ENCODE peak calls at places on chromosomes 4 and X, in ten cellular contexts. S is NCI-H1092; F is RCC 7860; G is occipital lobe; B is naive thymus-derived CD4-positive, alpha-beta T cell; C is aorta; M is pancreas; U is AG10803; T is ELF-1; P is M059J. N is an unnamed sample.

GRCh38 chr4:10589808-10590207 is 94.8 kb downstream of the CLNK start:
- DNase-seq in U (peak; percentile 54), B (no peak), G (no peak), S (no peak), F (no peak), C (no peak), M (no peak), T (no peak), P (no peak), N (peak; percentile 46)

GRCh38 chr4:119580293-119580692 is 48.3 kb downstream of the PDE5A start:
- DNase-seq in U (no peak), S (no peak), T (no peak), C (no peak), M (peak; percentile 37), F (no peak), B (no peak), G (no peak), P (no peak), N (no peak)

GRCh38 chr4:141642068-141642467 is 5.7 kb downstream of the IL15 start:
- DNase-seq in B (no peak), M (no peak), F (no peak), P (no peak), G (no peak), T (no peak), U (no peak), C (no peak), S (no peak), N (no peak)

GRCh38 chrX:83469551-83469950 is 38.5 kb upstream of the POU3F4 start:
- DNase-seq in B (no peak), S (no peak), M (no peak), T (peak; percentile 30), P (peak; percentile 8), G (no peak), C (no peak), U (no peak), F (peak; percentile 8), N (peak; percentile 5)

GRCh38 chr4:41413670-41414069 is 124.3 kb upstream of the LIMCH1 start:
- DNase-seq in P (peak; percentile 72), C (no peak), G (no peak), F (no peak), M (no peak), B (no peak), S (no peak), T (no peak), U (no peak), N (no peak)

GRCh38 chr4:3765271-3766206 is 646 bp upstream of the ADRA2C start:
- DNase-seq in T (peak; percentile 81), B (no peak), C (peak; percentile 90), P (peak; percentile 49), S (peak; percentile 37), M (peak; percentile 40), U (peak; percentile 50), F (no peak), G (peak; percentile 57), N (peak; percentile 53)

GRCh38 chr4:64713256-64713840 is 304.1 kb upstream of the TECRL start:
- DNase-seq in F (peak; percentile 23), S (no peak), P (peak; percentile 36), B (no peak), G (no peak), T (no peak), M (no peak), C (no peak), U (peak; percentile 24), N (peak; percentile 30)

GRCh38 chr4:4430492-4431195 is 43.7 kb downstream of the NSG1 start:
- DNase-seq in B (no peak), C (peak; percentile 44), T (peak; percentile 57), F (peak; percentile 60), S (no peak), G (no peak), P (peak; percentile 77), M (no peak), U (peak; percentile 95), N (peak; percentile 90)

GRCh38 chrX:124354648-124355047 is 8.3 kb downstream of the SH2D1A start:
- DNase-seq in M (no peak), G (no peak), T (no peak), F (no peak), S (no peak), P (no peak), U (no peak), C (no peak), B (no peak), N (no peak)

GRCh38 chr4:3819210-3819919 is 53.2 kb downstream of the ADRA2C start:
- DNase-seq in B (no peak), M (no peak), S (no peak), G (no peak), F (no peak), C (peak; percentile 59), U (no peak), T (no peak), P (no peak), N (no peak)

GRCh38 chrX:1221296-1221845 is 8.9 kb upstream of the CRLF2 start:
- DNase-seq in T (no peak), F (no peak), U (no peak), C (peak; percentile 35), G (no peak), S (no peak), P (no peak), B (no peak), M (no peak), N (no peak)

GRCh38 chr4:104826171-104826570 is 320.5 kb upstream of the TET2 start:
- DNase-seq in B (no peak), P (no peak), M (no peak), S (no peak), U (no peak), F (no peak), T (no peak), G (no peak), C (no peak), N (no peak)

GRCh38 chrX:134580947-134581346 is 77.3 kb downstream of the PLAC1 start:
- DNase-seq in F (no peak), B (no peak), G (no peak), U (peak; percentile 77), M (no peak), T (no peak), C (no peak), P (no peak), S (no peak), N (peak; percentile 11)